ENCODE peak calls at places on chromosome 10, in four cellular contexts. G is fibroblast of the aortic adventitia; I is IMR-90; R is CD8-positive, alpha-beta T cell. V is an unnamed sample.
A peak's percentile ranks its signal among the peaks of the same experiment; 100 is the strongest.

GRCh38 chr10:62860946-62861345 is 44.8 kb upstream of the EGR2 start:
- DNase-seq in G (peak; percentile 19), I (no peak), R (no peak), V (no peak)

GRCh38 chr10:127424594-127425264 is 124.4 kb upstream of the NPS start:
- DNase-seq in G (peak; percentile 64), I (peak; percentile 51), R (no peak), V (no peak)

GRCh38 chr10:79298403-79299244 is 48.6 kb upstream of the PPIF start:
- DNase-seq in G (peak; percentile 94), I (peak; percentile 99), R (no peak), V (peak; percentile 97)

GRCh38 chr10:130105724-130106123 is 4.9 kb downstream of the C10orf143 start:
- DNase-seq in G (no peak), I (no peak), R (no peak), V (no peak)

GRCh38 chr10:13684813-13685511 is 98.2 kb downstream of the PRPF18 start:
- DNase-seq in G (peak; percentile 86), I (no peak), R (no peak), V (peak; percentile 40)

GRCh38 chr10:62844280-62845011 is 28.3 kb upstream of the EGR2 start:
- DNase-seq in G (no peak), I (no peak), R (no peak), V (no peak)

GRCh38 chr10:109647627-109648026 is 275.7 kb downstream of the XPNPEP1 start:
- DNase-seq in G (no peak), I (no peak), R (no peak), V (no peak)

GRCh38 chr10:96645191-96645721 is 58.4 kb upstream of the TM9SF3 start:
- DNase-seq in G (no peak), I (peak; percentile 15), R (no peak), V (no peak)

GRCh38 chr10:115953203-115953602 is 319.8 kb downstream of the GFRA1 start:
- DNase-seq in G (no peak), I (peak; percentile 52), R (no peak), V (no peak)

GRCh38 chr10:46096909-46097575 is 51.0 kb upstream of the MSMB start:
- DNase-seq in G (no peak), I (no peak), R (no peak), V (no peak)

GRCh38 chr10:74289956-74290355 is 138.9 kb downstream of the ADK start:
- DNase-seq in G (peak; percentile 42), I (peak; percentile 11), R (no peak), V (no peak)

GRCh38 chr10:106424076-106424475 is 740.4 kb downstream of the SORCS1 start:
- DNase-seq in G (peak; percentile 84), I (peak; percentile 96), R (no peak), V (peak; percentile 85)

GRCh38 chr10:1050555-1050954 is 1.6 kb upstream of the IDI1 start:
- DNase-seq in G (no peak), I (no peak), R (no peak), V (no peak)

GRCh38 chr10:97222346-97222961 is 36.7 kb upstream of the SLIT1 start:
- DNase-seq in G (no peak), I (no peak), R (no peak), V (no peak)

GRCh38 chr10:3728563-3728962 is 56.4 kb downstream of the KLF6 start:
- DNase-seq in G (no peak), I (no peak), R (no peak), V (no peak)

GRCh38 chr10:82397859-82398258 is 522.9 kb downstream of the NRG3 start:
- DNase-seq in G (no peak), I (no peak), R (no peak), V (no peak)

GRCh38 chr10:21807162-21807561 is 196.4 kb downstream of the DNAJC1 start:
- DNase-seq in G (no peak), I (no peak), R (no peak), V (no peak)

GRCh38 chr10:11742009-11742778 is at the start of gene ECHDC3:
- DNase-seq in G (peak; percentile 29), I (no peak), R (peak; percentile 12), V (peak; percentile 42)

GRCh38 chr10:7986851-7987250 is 67.6 kb upstream of the GATA3 start:
- DNase-seq in G (peak; percentile 4), I (peak; percentile 58), R (no peak), V (peak; percentile 13)

DNA sequence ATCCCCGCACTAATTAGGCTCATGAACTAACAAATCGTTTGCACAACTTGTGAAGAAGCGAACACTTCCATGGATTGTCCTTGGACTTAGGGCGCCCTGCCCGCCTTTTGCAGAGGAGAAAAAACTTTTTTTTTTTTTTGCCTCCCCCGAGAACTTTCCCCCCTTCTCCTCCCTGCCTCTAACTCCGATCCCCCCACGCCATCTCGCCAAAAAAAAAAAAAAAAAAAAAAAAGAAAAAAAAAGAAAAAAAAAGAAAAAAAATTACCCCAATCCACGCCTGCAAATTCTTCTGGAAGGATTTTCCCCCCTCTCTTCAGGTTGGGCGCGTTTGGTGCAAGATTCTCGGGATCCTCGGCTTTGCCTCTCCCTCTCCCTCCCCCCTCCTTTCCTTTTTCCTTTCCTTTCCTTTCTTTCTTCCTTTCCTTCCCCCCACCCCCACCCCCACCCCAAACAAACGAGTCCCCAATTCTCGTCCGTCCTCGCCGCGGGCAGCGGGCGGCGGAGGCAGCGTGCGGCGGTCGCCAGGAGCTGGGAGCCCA is at the start of gene EMX2:
- DNase-seq in G (no peak), I (no peak), R (no peak), V (no peak)
- H3K4me3 ChIP-seq in G (peak within 1 kb of the TSS; percentile 13), I (no peak within 1 kb of the TSS), R (no peak within 1 kb of the TSS), V (no peak within 1 kb of the TSS)

GRCh38 chr10:86971146-86971991 is 3.1 kb downstream of the ADIRF start:
- DNase-seq in G (peak; percentile 85), I (peak; percentile 85), R (peak; percentile 87), V (peak; percentile 89)
- TF ChIP-seq CTCF in G (no peak), I (no peak), R (no peak), V (no peak)

GRCh38 chr10:34415039-34415438 is 400.1 kb downstream of the PARD3 start:
- DNase-seq in G (no peak), I (no peak), R (no peak), V (no peak)

GRCh38 chr10:34413214-34413613 is 401.9 kb downstream of the PARD3 start:
- DNase-seq in G (no peak), I (no peak), R (no peak), V (no peak)

GRCh38 chr10:34413920-34414319 is 401.2 kb downstream of the PARD3 start:
- DNase-seq in G (no peak), I (no peak), R (no peak), V (no peak)
- H3K4me3 ChIP-seq in G (no peak overlapping the region), I (no peak overlapping the region), R (no peak overlapping the region), V (no peak overlapping the region)

GRCh38 chr10:49296382-49296781 is 2.6 kb upstream of the C10orf71 start:
- DNase-seq in G (no peak), I (no peak), R (no peak), V (no peak)

GRCh38 chr10:49298990-49299815 is at the start of gene C10orf71:
- DNase-seq in G (no peak), I (peak; percentile 4), R (no peak), V (peak; percentile 9)

GRCh38 chr10:49298666-49298989 is 342 bp upstream of the C10orf71 start:
- DNase-seq in G (peak; percentile 7), I (no peak), R (no peak), V (no peak)

GRCh38 chr10:49296826-49297225 is 2.1 kb upstream of the C10orf71 start:
- DNase-seq in G (no peak), I (no peak), R (no peak), V (no peak)

DNA sequence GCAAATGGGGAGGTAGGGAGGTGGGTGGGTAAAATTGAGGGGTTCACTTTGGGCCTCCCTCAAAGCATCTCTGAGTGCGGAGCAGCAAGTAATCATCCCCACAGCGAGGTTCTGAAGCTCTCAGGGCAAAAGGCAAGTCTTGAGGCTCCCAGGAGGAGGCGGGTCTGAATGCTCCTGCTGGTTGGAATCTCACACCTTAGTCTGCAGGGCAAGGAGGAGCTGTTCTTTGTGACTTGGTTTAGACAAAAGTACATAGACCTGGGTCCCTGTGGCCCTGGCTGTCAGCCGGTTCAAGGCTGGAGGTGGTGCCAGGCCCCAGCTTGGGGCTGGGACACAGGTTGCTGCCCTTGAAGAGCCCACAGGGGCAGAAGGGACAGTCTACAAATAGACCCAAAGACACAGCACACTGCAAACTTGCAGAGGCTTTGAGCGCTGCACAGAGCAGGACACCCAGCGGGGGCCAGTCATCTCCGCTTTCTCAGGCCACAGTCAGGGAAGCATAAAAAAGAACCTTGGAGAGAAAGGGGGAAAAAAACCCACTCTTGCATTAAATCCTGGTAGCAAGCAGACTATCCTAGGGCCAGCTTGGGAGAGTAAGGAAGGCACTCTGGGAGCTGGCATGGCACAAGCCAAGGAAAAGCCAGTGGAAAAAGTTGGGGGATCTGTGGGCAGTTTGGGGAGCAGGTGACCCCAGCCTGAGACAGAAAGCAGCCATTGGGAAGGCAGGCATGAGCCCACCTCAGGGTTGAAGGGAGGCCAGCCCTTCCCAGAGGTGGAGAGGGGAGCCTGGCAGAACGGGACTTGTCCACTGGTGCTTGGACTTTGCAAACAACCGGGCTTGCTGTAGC is 928 bp upstream of the C10orf71 start:
- DNase-seq in G (no peak), I (no peak), R (no peak), V (no peak)
- TF ChIP-seq CTCF in G (no peak), I (no peak), R (no peak), V (no peak)

GRCh38 chr10:59907918-59908807 is 1.8 kb upstream of the CCDC6 start:
- DNase-seq in G (peak; percentile 91), I (peak; percentile 85), R (no peak), V (peak; percentile 96)

GRCh38 chr10:59906417-59907202 is at the start of gene CCDC6:
- DNase-seq in G (peak; percentile 88), I (peak; percentile 90), R (peak; percentile 87), V (peak; percentile 94)

GRCh38 chr10:59907537-59907917 is 1.2 kb upstream of the CCDC6 start:
- DNase-seq in G (no peak), I (no peak), R (no peak), V (no peak)

GRCh38 chr10:59905735-59906416 is 480 bp downstream of the CCDC6 start:
- DNase-seq in G (no peak), I (no peak), R (no peak), V (no peak)

DNA sequence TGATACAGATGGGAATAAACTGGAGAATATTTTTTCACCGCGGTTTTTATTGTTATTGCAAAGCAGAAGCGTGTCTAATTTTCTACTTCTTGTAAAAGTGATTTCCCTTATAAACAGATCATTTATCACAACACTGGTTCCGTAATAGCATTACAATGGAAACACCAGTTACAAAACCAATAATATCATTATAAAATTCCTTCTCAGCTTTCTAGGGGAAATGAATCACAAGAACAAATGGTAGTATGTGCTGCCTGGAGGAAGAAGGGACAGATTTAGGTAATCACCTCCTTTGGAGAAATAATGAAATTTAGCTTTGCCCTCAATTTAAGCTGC is 2.4 kb upstream of the CCDC6 start:
- DNase-seq in G (no peak), I (no peak), R (no peak), V (no peak)
- H3K4me3 ChIP-seq in G (peak overlapping the region; percentile 60), I (peak overlapping the region; percentile 35), R (peak overlapping the region; percentile 51), V (peak overlapping the region; percentile 42)